ENCODE peak calls at places on chromosomes 13 and 19, in nine cellular contexts. N, R, T, Z, K, C, P, X and Y are unnamed samples. For H3K4me1, the result is how much of the 10 kb centered on the place peaks cover.

GRCh38 chr13:67841071-67841470 is 610.9 kb upstream of the PCDH9 start:
- DNase-seq in N (no peak), R (no peak), T (peak), Z (no peak), K (no peak), C (no peak), P (no peak), X (no peak), Y (no peak)

GRCh38 chr13:100588350-100589177 is at the start of gene GGACT:
- DNase-seq in N (no peak), R (peak), T (peak), Z (peak), K (peak), C (peak), P (no peak), X (peak), Y (peak)

GRCh38 chr13:37369618-37370017 is 228.9 kb downstream of the POSTN start:
- DNase-seq in N (no peak), R (no peak), T (no peak), Z (no peak), K (no peak), C (no peak), P (no peak), X (no peak), Y (no peak)

GRCh38 chr19:32945260-32945659 is 26.5 kb downstream of the CEP89 start:
- DNase-seq in N (no peak), R (no peak), T (no peak), Z (no peak), K (no peak), C (no peak), P (no peak), X (no peak), Y (no peak)

GRCh38 chr19:12825259-12826131 is 8.9 kb downstream of the RTBDN start:
- DNase-seq in N (no peak), R (no peak), T (peak), Z (no peak), K (no peak), C (no peak), P (no peak), X (no peak), Y (peak)

GRCh38 chr19:29497686-29498436 is 27.9 kb upstream of the VSTM2B start:
- DNase-seq in N (no peak), R (no peak), T (no peak), Z (no peak), K (no peak), C (no peak), P (no peak), X (no peak), Y (no peak)

GRCh38 chr19:19552811-19553210 is 14.7 kb downstream of the CILP2 start:
- DNase-seq in N (no peak), R (no peak), T (peak), Z (no peak), K (no peak), C (peak), P (no peak), X (no peak), Y (peak)

GRCh38 chr19:8571006-8571411 is 6.2 kb downstream of the MYO1F start:
- DNase-seq in N (no peak), R (no peak), T (no peak), Z (no peak), K (peak), C (peak), P (no peak), X (peak), Y (no peak)

GRCh38 chr13:21834511-21834910 is 163.6 kb downstream of the FGF9 start:
- DNase-seq in N (no peak), R (no peak), T (no peak), Z (no peak), K (no peak), C (no peak), P (no peak), X (no peak), Y (no peak)

GRCh38 chr19:55212447-55212846 is 3.1 kb upstream of the PTPRH start:
- DNase-seq in N (no peak), R (no peak), T (no peak), Z (no peak), K (no peak), C (peak), P (no peak), X (no peak), Y (peak)

GRCh38 chr19:48560095-48560530 is 8.1 kb downstream of the SULT2B1 start:
- DNase-seq in N (no peak), R (no peak), T (no peak), Z (no peak), K (no peak), C (no peak), P (no peak), X (no peak), Y (no peak)
- H3K4me1 ChIP-seq in N (under half), R (under half), T (under half), Z (under half), K (under half), C (half or more), P (under half), X (under half), Y (under half)

DNA sequence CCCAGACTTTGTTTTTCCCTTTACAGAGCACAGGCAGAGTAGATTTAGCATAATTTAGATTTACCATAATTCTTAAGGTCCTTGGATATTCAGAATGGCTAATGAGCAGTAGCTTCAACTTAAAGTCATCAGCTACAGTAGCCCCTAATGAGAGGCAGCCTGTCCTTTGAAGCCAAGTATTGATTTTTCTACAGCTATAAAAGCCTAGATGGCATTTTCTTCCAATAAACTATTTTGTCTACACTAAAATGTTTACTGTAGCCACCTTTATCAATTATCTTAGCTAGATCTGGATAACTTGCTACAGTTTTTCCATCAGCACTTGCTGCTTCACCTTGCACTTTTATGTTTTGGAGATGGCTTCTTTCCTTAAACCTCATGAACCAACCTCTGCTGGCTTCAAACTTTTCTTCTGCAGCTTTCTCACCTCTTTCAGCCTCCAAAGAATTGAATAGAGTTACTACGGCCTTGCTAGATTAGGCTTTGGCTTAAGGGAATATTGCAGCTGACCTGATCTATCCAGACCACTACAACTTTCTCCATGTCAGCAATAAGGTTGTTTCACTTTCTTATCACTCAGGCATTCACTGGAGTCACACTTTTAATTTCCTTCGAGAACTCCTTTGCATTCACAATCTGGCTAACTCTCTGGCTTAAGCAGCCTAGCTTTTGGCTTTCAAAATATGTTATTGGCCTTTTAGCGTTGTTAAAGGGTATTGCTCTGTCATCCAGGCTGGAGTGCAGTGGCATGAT is 26.6 kb downstream of the BRD4 start:
- DNase-seq in N (no peak), R (no peak), T (no peak), Z (no peak), K (no peak), C (no peak), P (no peak), X (no peak), Y (no peak)
- H3K4me1 ChIP-seq in N (under half), R (under half), T (half or more), Z (half or more), K (under half), C (half or more), P (under half), X (under half), Y (under half)

DNA sequence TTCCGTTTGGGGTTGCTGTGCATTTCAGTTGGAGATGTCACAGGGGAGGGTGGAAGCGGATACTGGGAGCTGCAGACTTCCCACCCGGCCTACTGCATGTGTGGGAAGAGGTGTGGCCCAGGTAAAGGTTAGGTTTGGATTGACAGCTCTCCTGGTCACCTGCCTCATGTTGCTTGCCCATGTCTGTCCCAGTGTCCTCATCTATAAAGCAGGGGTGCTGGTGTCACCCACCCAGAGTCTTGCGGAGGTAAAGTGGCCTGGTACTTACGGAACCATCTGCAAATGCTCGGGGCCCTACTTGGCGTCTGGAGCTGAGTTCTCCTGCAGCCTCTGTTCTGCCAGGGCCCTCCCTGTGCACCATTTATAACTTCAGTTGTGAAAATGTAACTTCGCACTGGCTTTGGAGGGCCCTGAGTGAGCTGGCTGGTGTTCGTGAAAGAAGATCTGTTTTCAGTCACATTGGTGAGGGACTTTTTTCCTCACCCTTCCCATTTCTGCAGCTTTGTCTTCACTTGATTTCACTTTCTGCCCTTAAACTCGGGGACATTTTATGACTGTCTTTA is 65.1 kb upstream of the TEX29 start:
- DNase-seq in N (no peak), R (no peak), T (no peak), Z (no peak), K (no peak), C (no peak), P (no peak), X (no peak), Y (no peak)
- H3K4me1 ChIP-seq in N (under half), R (under half), T (under half), Z (under half), K (under half), C (under half), P (under half), X (under half), Y (under half)

DNA sequence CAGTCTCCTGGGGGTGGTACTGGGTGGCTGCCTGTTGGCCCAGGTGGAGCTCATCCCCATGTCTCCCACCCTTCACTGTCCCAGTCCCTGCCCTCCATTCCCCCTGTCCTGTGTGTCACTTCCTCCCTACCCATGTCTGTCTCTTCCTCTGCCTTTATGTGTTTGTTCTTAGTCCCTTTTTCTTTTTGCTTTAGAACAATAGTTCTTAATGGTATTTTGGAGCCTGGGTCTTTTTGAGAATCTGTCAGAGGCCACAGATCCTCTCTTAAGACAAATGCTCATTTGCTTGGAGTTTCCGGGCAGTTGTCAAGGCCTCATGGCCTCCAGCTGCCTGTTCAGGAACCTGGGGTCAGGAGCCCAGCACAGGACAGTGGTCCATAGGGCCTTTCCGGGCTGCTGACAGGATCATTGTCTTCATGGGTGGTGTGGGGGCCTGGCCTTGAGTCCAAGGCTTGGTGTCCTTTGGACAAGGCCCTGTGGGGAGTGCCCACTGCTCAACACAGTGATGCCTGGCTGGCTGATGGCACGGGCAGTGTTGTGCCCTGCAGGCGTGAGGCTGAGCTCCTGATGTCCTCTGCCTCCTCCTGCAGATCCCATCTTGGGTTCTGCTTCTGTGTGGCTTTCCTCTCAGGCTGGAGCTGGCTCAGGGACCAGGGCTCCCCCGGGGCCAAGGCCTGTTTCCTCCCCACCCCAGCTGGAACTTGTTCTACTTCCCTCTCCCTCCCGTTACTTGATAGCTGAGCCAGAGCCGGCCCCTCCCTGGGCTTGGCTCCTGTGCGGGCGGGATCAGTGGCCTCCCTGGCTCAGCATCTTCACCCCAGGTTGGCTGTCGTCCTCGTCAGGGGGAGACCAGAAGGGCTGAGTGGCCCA is 3.5 kb downstream of the EGLN2 start:
- DNase-seq in N (no peak), R (no peak), T (peak), Z (peak), K (peak), C (no peak), P (no peak), X (no peak), Y (no peak)
- H3K4me1 ChIP-seq in N (under half), R (half or more), T (half or more), Z (half or more), K (under half), C (half or more), P (half or more), X (half or more), Y (under half)

GRCh38 chr13:110346661-110347067 is 39.6 kb downstream of the COL4A2 start:
- DNase-seq in N (no peak), R (no peak), T (peak), Z (no peak), K (no peak), C (no peak), P (no peak), X (no peak), Y (no peak)
- H3K4me1 ChIP-seq in N (under half), R (under half), T (half or more), Z (half or more), K (under half), C (half or more), P (under half), X (under half), Y (under half)

GRCh38 chr13:44354884-44355283 is 18.7 kb upstream of the SERP2 start:
- DNase-seq in N (no peak), R (no peak), T (no peak), Z (no peak), K (no peak), C (no peak), P (no peak), X (no peak), Y (no peak)
- H3K4me1 ChIP-seq in N (under half), R (under half), T (under half), Z (under half), K (under half), C (under half), P (under half), X (under half), Y (under half)

DNA sequence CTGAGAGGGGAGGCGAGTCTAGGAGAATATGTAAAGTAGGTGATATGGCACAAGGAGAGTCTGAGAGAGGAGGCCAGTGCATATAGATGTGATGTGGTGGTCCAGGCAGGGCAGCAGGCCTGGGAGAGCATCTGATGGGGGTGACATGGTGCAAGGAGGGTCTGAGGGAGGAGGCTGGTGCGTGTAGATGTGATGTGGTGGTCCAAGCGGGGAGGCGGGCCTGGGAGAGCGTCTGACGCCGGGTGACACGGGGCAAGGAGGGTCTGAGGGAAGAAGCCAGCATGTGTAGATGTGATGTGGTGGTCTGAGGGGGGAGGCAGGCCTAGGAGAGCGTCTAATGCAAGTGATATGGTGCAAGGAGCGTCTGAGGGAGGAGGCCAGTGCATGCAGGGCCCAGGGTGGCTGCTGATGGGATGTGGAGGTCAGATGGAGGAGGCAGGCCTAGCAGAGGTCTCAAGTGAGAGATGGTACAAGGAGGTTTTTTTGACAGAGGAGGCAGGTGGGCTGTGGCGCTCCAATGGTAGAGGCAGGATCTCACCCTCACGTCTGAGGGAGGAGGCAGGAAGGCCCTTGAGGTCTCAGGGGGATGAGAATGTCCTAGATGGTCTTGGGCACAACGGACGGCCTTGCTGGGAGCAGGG is 16.2 kb downstream of the NFIC start:
- DNase-seq in N (no peak), R (no peak), T (no peak), Z (no peak), K (no peak), C (no peak), P (no peak), X (no peak), Y (no peak)
- H3K4me1 ChIP-seq in N (under half), R (under half), T (half or more), Z (half or more), K (under half), C (under half), P (under half), X (under half), Y (under half)